ENCODE peak calls at places on chromosomes 5 and 9, in four cellular contexts. G is GM12865, P is HL-60, L is Right ventricle myocardium superior. U is an unnamed sample.

GRCh38 chr5:81247441-81247972 is 14.4 kb downstream of the CKMT2 start:
- DNase-seq in G (no peak), P (no peak), L (no peak), U (no peak)

GRCh38 chr9:94281101-94281500 is 22.0 kb downstream of the ZNF169 start:
- DNase-seq in G (no peak), P (no peak), L (no peak), U (no peak)

GRCh38 chr5:157516626-157517325 is 56.8 kb downstream of the NIPAL4 start:
- DNase-seq in G (no peak), P (no peak), L (peak; percentile 69), U (peak; percentile 64)

GRCh38 chr9:82273121-82273520 is 284.5 kb downstream of the SPATA31D1 start:
- DNase-seq in G (no peak), P (no peak), L (no peak), U (no peak)

GRCh38 chr9:92680166-92681119 is 10.5 kb upstream of the IPPK start:
- DNase-seq in G (no peak), P (no peak), L (no peak), U (no peak)

GRCh38 chr5:155651-156410 is 35.5 kb upstream of the LRRC14B start:
- DNase-seq in G (no peak), P (no peak), L (no peak), U (no peak)

GRCh38 chr9:113536483-113537226 is 73.1 kb downstream of the RGS3 start:
- DNase-seq in G (no peak), P (no peak), L (peak; percentile 87), U (peak; percentile 86)

GRCh38 chr5:109299557-109299956 is 110.2 kb downstream of the PJA2 start:
- DNase-seq in G (no peak), P (no peak), L (no peak), U (no peak)